ENCODE peak calls at places on chromosomes 1 and 21, in eight cellular contexts. U, Q, A, S, F, J, P and K are unnamed samples.

GRCh38 chr1:26730695-26731094 is 34.9 kb downstream of the ARID1A start:
- DNase-seq in Q (peak; percentile 36), U (no peak), J (no peak), F (no peak), A (no peak), P (no peak), S (no peak), K (no peak)

GRCh38 chr21:34157456-34158025 is 84.2 kb downstream of the MRPS6 start:
- DNase-seq in A (peak; percentile 22), F (no peak), J (no peak), S (no peak), U (no peak), Q (no peak), P (no peak), K (no peak)

GRCh38 chr1:41743361-41743760 is 175.4 kb downstream of the HIVEP3 start:
- DNase-seq in P (no peak), S (no peak), Q (peak; percentile 79), A (no peak), U (no peak), J (peak; percentile 11), F (no peak), K (no peak)

GRCh38 chr1:210730023-210730422 is 401.3 kb downstream of the HHAT start:
- DNase-seq in J (no peak), Q (no peak), P (no peak), S (no peak), A (no peak), F (no peak), U (no peak), K (no peak)

GRCh38 chr1:7707527-7707926 is 63.6 kb upstream of the VAMP3 start:
- DNase-seq in F (no peak), Q (peak; percentile 20), S (no peak), P (no peak), A (no peak), U (no peak), J (no peak), K (no peak)

GRCh38 chr1:209220048-209220524 is 363.4 kb upstream of the CAMK1G start:
- DNase-seq in F (no peak), Q (no peak), S (no peak), J (no peak), A (no peak), P (no peak), U (no peak), K (no peak)

GRCh38 chr1:155392898-155393411 is 72.3 kb downstream of the RUSC1 start:
- DNase-seq in P (no peak), A (no peak), Q (no peak), F (no peak), U (no peak), S (no peak), J (no peak), K (no peak)

GRCh38 chr21:46059195-46059594 is 38.7 kb upstream of the COL6A2 start:
- DNase-seq in P (no peak), Q (no peak), J (no peak), F (no peak), U (no peak), S (no peak), A (no peak), K (no peak)

GRCh38 chr21:40371329-40371728 is 475.6 kb downstream of the DSCAM start:
- DNase-seq in U (no peak), Q (no peak), S (no peak), A (no peak), F (no peak), P (no peak), J (no peak), K (no peak)

GRCh38 chr1:44261475-44261853 is 48.2 kb downstream of the DMAP1 start:
- DNase-seq in F (peak; percentile 78), P (peak; percentile 75), A (no peak), Q (no peak), S (no peak), U (no peak), J (no peak), K (no peak)

GRCh38 chr1:10736623-10737267 is 59.7 kb downstream of the CASZ1 start:
- DNase-seq in A (no peak), U (no peak), J (no peak), P (no peak), F (no peak), Q (no peak), S (no peak), K (no peak)

GRCh38 chr1:22567994-22568393 is 4.7 kb downstream of the EPHA8 start:
- DNase-seq in Q (no peak), A (no peak), F (no peak), P (no peak), J (no peak), S (no peak), U (no peak), K (no peak)

GRCh38 chr1:51946300-51946699 is 44.2 kb downstream of the RAB3B start:
- DNase-seq in S (no peak), Q (peak; percentile 80), F (no peak), U (no peak), J (no peak), P (no peak), A (no peak), K (no peak)

GRCh38 chr1:86914998-86915736 is 732 bp downstream of the HS2ST1 start:
- DNase-seq in P (peak; percentile 87), Q (peak; percentile 82), F (peak; percentile 84), J (peak; percentile 56), S (no peak), U (no peak), A (peak; percentile 71), K (peak; percentile 22)

GRCh38 chr21:44927587-44928461 is 7.1 kb upstream of the ITGB2 start:
- DNase-seq in F (no peak), Q (peak; percentile 91), U (peak; percentile 58), A (peak; percentile 45), P (no peak), S (no peak), J (peak; percentile 96), K (peak; percentile 95)

GRCh38 chr1:60134706-60135105 is 61.1 kb upstream of the C1orf87 start:
- DNase-seq in Q (peak; percentile 12), J (no peak), A (no peak), S (no peak), F (no peak), P (no peak), U (no peak), K (no peak)

GRCh38 chr1:114607223-114607622 is 25.8 kb upstream of the BCAS2 start:
- DNase-seq in A (no peak), Q (no peak), J (no peak), U (no peak), F (no peak), P (no peak), S (no peak), K (peak; percentile 57)

GRCh38 chr1:2050482-2050792 is 226 bp downstream of the PRKCZ start:
- DNase-seq in J (peak; percentile 65), Q (no peak), A (no peak), S (no peak), P (no peak), F (peak; percentile 55), U (no peak), K (peak; percentile 46)
- H3K4me2 ChIP-seq in J (peak overlapping the region; percentile 96), Q (no peak overlapping the region), A (peak overlapping the region; percentile 89), S (peak overlapping the region; percentile 90), P (peak overlapping the region; percentile 94), F (peak overlapping the region; percentile 96), U (no peak overlapping the region), K (peak overlapping the region; percentile 87)

GRCh38 chr1:236509647-236510401 is 14.0 kb upstream of the LGALS8 start:
- DNase-seq in P (no peak), U (peak; percentile 37), S (no peak), A (peak; percentile 29), F (peak; percentile 55), J (no peak), Q (no peak), K (no peak)
- H3K27ac ChIP-seq in P (no peak overlapping the region), U (no peak overlapping the region), S (no peak overlapping the region), A (no peak overlapping the region), F (no peak overlapping the region), J (no peak overlapping the region), Q (no peak overlapping the region), K (no peak overlapping the region)

GRCh38 chr1:68276448-68276847 is 44.1 kb upstream of the WLS start:
- DNase-seq in S (no peak), P (no peak), J (no peak), U (no peak), A (no peak), Q (no peak), F (peak; percentile 85), K (no peak)

GRCh38 chr1:68273530-68273929 is 41.2 kb upstream of the WLS start:
- DNase-seq in F (no peak), J (no peak), Q (no peak), U (no peak), A (no peak), P (no peak), S (no peak), K (no peak)

GRCh38 chr1:68269637-68270430 is 37.5 kb upstream of the WLS start:
- DNase-seq in U (no peak), F (peak; percentile 30), Q (peak; percentile 74), A (no peak), S (peak; percentile 33), J (peak; percentile 81), P (no peak), K (no peak)

DNA sequence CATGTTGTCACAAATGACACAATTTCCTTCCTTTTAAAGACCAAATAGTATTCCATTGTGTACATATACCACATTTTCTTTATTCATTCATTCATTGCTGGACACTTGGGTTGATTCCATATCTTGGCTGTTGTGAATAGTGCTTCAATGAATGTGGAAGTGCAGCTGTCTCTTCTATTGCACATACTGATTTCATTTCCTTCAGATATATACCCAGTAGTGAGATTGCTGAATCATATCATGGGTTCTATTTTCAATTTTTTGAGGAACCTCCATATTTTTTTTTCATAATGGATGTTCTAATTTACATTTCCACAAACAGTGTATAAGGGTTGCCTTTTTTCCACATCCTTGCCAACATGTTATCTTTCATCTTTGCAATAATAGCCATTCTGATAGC is 38.7 kb upstream of the WLS start:
- DNase-seq in F (no peak), U (no peak), A (no peak), S (no peak), P (no peak), Q (no peak), J (no peak), K (no peak)
- TF ChIP-seq EZH2 in F (no peak), U (no peak), A (no peak), S (no peak), P (no peak), Q (no peak), J (no peak), K (no peak)

DNA sequence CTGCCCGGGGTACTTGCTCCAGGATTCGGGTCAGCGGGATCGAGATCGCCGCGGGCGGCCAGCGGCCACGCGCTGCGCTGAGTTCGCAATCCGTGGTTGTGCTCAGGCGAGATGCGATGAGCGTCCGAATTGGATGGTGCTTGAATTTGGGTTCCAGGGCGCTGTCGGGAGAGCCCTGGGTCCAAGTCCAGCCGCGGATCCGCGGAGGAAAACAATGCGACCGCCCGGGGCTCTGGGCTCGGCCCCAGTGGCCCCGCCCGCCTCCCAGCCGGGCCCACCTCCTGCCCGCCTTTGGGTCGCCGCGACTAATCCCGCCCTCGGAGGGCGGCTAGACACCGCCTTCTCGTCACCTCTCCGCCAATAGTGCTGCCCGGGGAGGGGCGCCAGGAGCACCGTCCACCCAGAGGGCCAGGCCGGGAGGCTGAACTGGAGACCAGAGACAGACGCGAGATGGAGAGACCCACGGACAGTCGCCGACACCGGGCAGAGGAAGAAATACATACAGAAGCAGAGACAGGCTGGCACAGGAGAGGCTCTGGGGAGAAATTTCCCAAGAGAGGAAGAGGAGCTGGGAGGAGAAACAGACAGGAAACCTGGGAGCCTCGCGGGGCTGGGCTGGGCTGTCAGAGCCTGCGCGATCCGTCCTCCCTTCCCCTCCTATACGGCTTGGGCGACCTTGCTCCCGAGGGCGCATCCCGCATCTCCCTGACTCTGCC is at the start of gene SEMA6C:
- DNase-seq in F (peak; percentile 96), P (peak; percentile 96), J (peak; percentile 96), U (peak; percentile 95), Q (peak; percentile 96), A (peak; percentile 94), S (peak; percentile 65), K (peak; percentile 75)
- H3K4me2 ChIP-seq in F (peak within 1 kb of the TSS; percentile 98), P (peak within 1 kb of the TSS; percentile 91), J (peak within 1 kb of the TSS; percentile 93), U (peak within 1 kb of the TSS; percentile 82), Q (peak within 1 kb of the TSS; percentile 94), A (peak within 1 kb of the TSS; percentile 91), S (peak within 1 kb of the TSS; percentile 91), K (peak within 1 kb of the TSS; percentile 98)